ENCODE peak calls at places on chromosomes 4 and X, in eight cellular contexts. One of them, this sample, is unnamed.
A peak's percentile ranks its signal among the peaks of the same experiment; 100 is the strongest.

GRCh38 chr4:1171306-1172227 is 816 bp downstream of the SPON2 start:
- DNase-seq in activated T-helper 9 cell treated with anti-CD3 and anti-CD28 coated beads, Interleukin-2, amount 50 U/mL, for 16 hours: peak; percentile 35
- DNase-seq in tibial artery: peak; percentile 25
- DNase-seq in AG08396: peak; percentile 39
- DNase-seq in activated CD4-positive, alpha-beta T cell treated with anti-CD3 and anti-CD28 coated beads, Interleukin-2, amount 10 ng/mL, durations not matched to agents 7 days and 5 days: peak; percentile 54
- DNase-seq in fibroblast of lung: no peak
- DNase-seq in stimulated activated CD4-positive, alpha-beta T cell treated with anti-CD3 and anti-CD28 coated beads, TNF-alpha, amount 100 ng/mL, for 4 hours: peak; percentile 26
- DNase-seq in HEK293T: no peak
- DNase-seq in this sample: no peak

GRCh38 chrX:154751121-154751668 is 318 bp upstream of the GAB3 start:
- DNase-seq in activated T-helper 9 cell treated with anti-CD3 and anti-CD28 coated beads, Interleukin-2, amount 50 U/mL, for 16 hours: no peak
- DNase-seq in tibial artery: no peak
- DNase-seq in AG08396: no peak
- DNase-seq in activated CD4-positive, alpha-beta T cell treated with anti-CD3 and anti-CD28 coated beads, Interleukin-2, amount 10 ng/mL, durations not matched to agents 7 days and 5 days: no peak
- DNase-seq in fibroblast of lung: no peak
- DNase-seq in stimulated activated CD4-positive, alpha-beta T cell treated with anti-CD3 and anti-CD28 coated beads, TNF-alpha, amount 100 ng/mL, for 4 hours: no peak
- DNase-seq in HEK293T: no peak
- DNase-seq in this sample: no peak

GRCh38 chr4:128649575-128650205 is 159.8 kb upstream of the JADE1 start:
- DNase-seq in activated T-helper 9 cell treated with anti-CD3 and anti-CD28 coated beads, Interleukin-2, amount 50 U/mL, for 16 hours: no peak
- DNase-seq in tibial artery: no peak
- DNase-seq in AG08396: peak; percentile 67
- DNase-seq in activated CD4-positive, alpha-beta T cell treated with anti-CD3 and anti-CD28 coated beads, Interleukin-2, amount 10 ng/mL, durations not matched to agents 7 days and 5 days: no peak
- DNase-seq in fibroblast of lung: peak; percentile 75
- DNase-seq in stimulated activated CD4-positive, alpha-beta T cell treated with anti-CD3 and anti-CD28 coated beads, TNF-alpha, amount 100 ng/mL, for 4 hours: no peak
- DNase-seq in HEK293T: no peak
- DNase-seq in this sample: no peak

GRCh38 chrX:103536071-103536470 is 16.8 kb upstream of the RAB40A start:
- DNase-seq in activated T-helper 9 cell treated with anti-CD3 and anti-CD28 coated beads, Interleukin-2, amount 50 U/mL, for 16 hours: no peak
- DNase-seq in tibial artery: no peak
- DNase-seq in AG08396: no peak
- DNase-seq in activated CD4-positive, alpha-beta T cell treated with anti-CD3 and anti-CD28 coated beads, Interleukin-2, amount 10 ng/mL, durations not matched to agents 7 days and 5 days: no peak
- DNase-seq in fibroblast of lung: peak; percentile 16
- DNase-seq in stimulated activated CD4-positive, alpha-beta T cell treated with anti-CD3 and anti-CD28 coated beads, TNF-alpha, amount 100 ng/mL, for 4 hours: no peak
- DNase-seq in HEK293T: no peak
- DNase-seq in this sample: no peak

GRCh38 chr4:144599621-144600020 is 46.3 kb upstream of the HHIP start:
- DNase-seq in activated T-helper 9 cell treated with anti-CD3 and anti-CD28 coated beads, Interleukin-2, amount 50 U/mL, for 16 hours: no peak
- DNase-seq in tibial artery: no peak
- DNase-seq in AG08396: no peak
- DNase-seq in activated CD4-positive, alpha-beta T cell treated with anti-CD3 and anti-CD28 coated beads, Interleukin-2, amount 10 ng/mL, durations not matched to agents 7 days and 5 days: no peak
- DNase-seq in fibroblast of lung: peak; percentile 37
- DNase-seq in stimulated activated CD4-positive, alpha-beta T cell treated with anti-CD3 and anti-CD28 coated beads, TNF-alpha, amount 100 ng/mL, for 4 hours: no peak
- DNase-seq in HEK293T: no peak
- DNase-seq in this sample: no peak

GRCh38 chrX:155535866-155536265 is 76.9 kb downstream of the TMLHE start:
- DNase-seq in activated T-helper 9 cell treated with anti-CD3 and anti-CD28 coated beads, Interleukin-2, amount 50 U/mL, for 16 hours: no peak
- DNase-seq in tibial artery: no peak
- DNase-seq in AG08396: no peak
- DNase-seq in activated CD4-positive, alpha-beta T cell treated with anti-CD3 and anti-CD28 coated beads, Interleukin-2, amount 10 ng/mL, durations not matched to agents 7 days and 5 days: no peak
- DNase-seq in fibroblast of lung: peak; percentile 5
- DNase-seq in stimulated activated CD4-positive, alpha-beta T cell treated with anti-CD3 and anti-CD28 coated beads, TNF-alpha, amount 100 ng/mL, for 4 hours: no peak
- DNase-seq in HEK293T: no peak
- DNase-seq in this sample: no peak

GRCh38 chr4:164888096-164888495 is 11.1 kb downstream of the APELA start:
- DNase-seq in activated T-helper 9 cell treated with anti-CD3 and anti-CD28 coated beads, Interleukin-2, amount 50 U/mL, for 16 hours: no peak
- DNase-seq in tibial artery: no peak
- DNase-seq in AG08396: no peak
- DNase-seq in activated CD4-positive, alpha-beta T cell treated with anti-CD3 and anti-CD28 coated beads, Interleukin-2, amount 10 ng/mL, durations not matched to agents 7 days and 5 days: no peak
- DNase-seq in fibroblast of lung: no peak
- DNase-seq in stimulated activated CD4-positive, alpha-beta T cell treated with anti-CD3 and anti-CD28 coated beads, TNF-alpha, amount 100 ng/mL, for 4 hours: no peak
- DNase-seq in HEK293T: no peak
- DNase-seq in this sample: no peak

GRCh38 chrX:38312436-38312835 is 14.9 kb downstream of the RPGR start:
- DNase-seq in activated T-helper 9 cell treated with anti-CD3 and anti-CD28 coated beads, Interleukin-2, amount 50 U/mL, for 16 hours: no peak
- DNase-seq in tibial artery: no peak
- DNase-seq in AG08396: no peak
- DNase-seq in activated CD4-positive, alpha-beta T cell treated with anti-CD3 and anti-CD28 coated beads, Interleukin-2, amount 10 ng/mL, durations not matched to agents 7 days and 5 days: no peak
- DNase-seq in fibroblast of lung: peak; percentile 66
- DNase-seq in stimulated activated CD4-positive, alpha-beta T cell treated with anti-CD3 and anti-CD28 coated beads, TNF-alpha, amount 100 ng/mL, for 4 hours: no peak
- DNase-seq in HEK293T: no peak
- DNase-seq in this sample: peak; percentile 84

GRCh38 chr4:189278559-189279165 is 662.0 kb upstream of the FRG1 start:
- DNase-seq in activated T-helper 9 cell treated with anti-CD3 and anti-CD28 coated beads, Interleukin-2, amount 50 U/mL, for 16 hours: no peak
- DNase-seq in tibial artery: no peak
- DNase-seq in AG08396: no peak
- DNase-seq in activated CD4-positive, alpha-beta T cell treated with anti-CD3 and anti-CD28 coated beads, Interleukin-2, amount 10 ng/mL, durations not matched to agents 7 days and 5 days: no peak
- DNase-seq in fibroblast of lung: no peak
- DNase-seq in stimulated activated CD4-positive, alpha-beta T cell treated with anti-CD3 and anti-CD28 coated beads, TNF-alpha, amount 100 ng/mL, for 4 hours: no peak
- DNase-seq in HEK293T: no peak
- DNase-seq in this sample: peak; percentile 6

GRCh38 chrX:121221321-121221977 is 174.0 kb downstream of the GLUD2 start:
- DNase-seq in activated T-helper 9 cell treated with anti-CD3 and anti-CD28 coated beads, Interleukin-2, amount 50 U/mL, for 16 hours: no peak
- DNase-seq in tibial artery: no peak
- DNase-seq in AG08396: no peak
- DNase-seq in activated CD4-positive, alpha-beta T cell treated with anti-CD3 and anti-CD28 coated beads, Interleukin-2, amount 10 ng/mL, durations not matched to agents 7 days and 5 days: no peak
- DNase-seq in fibroblast of lung: no peak
- DNase-seq in stimulated activated CD4-positive, alpha-beta T cell treated with anti-CD3 and anti-CD28 coated beads, TNF-alpha, amount 100 ng/mL, for 4 hours: no peak
- DNase-seq in HEK293T: no peak
- DNase-seq in this sample: no peak

GRCh38 chrX:9473708-9474107 is 8.8 kb downstream of the TBL1X start:
- DNase-seq in activated T-helper 9 cell treated with anti-CD3 and anti-CD28 coated beads, Interleukin-2, amount 50 U/mL, for 16 hours: no peak
- DNase-seq in tibial artery: no peak
- DNase-seq in AG08396: no peak
- DNase-seq in activated CD4-positive, alpha-beta T cell treated with anti-CD3 and anti-CD28 coated beads, Interleukin-2, amount 10 ng/mL, durations not matched to agents 7 days and 5 days: no peak
- DNase-seq in fibroblast of lung: no peak
- DNase-seq in stimulated activated CD4-positive, alpha-beta T cell treated with anti-CD3 and anti-CD28 coated beads, TNF-alpha, amount 100 ng/mL, for 4 hours: no peak
- DNase-seq in HEK293T: no peak
- DNase-seq in this sample: no peak

GRCh38 chrX:13515181-13515930 is 54.0 kb upstream of the EGFL6 start:
- DNase-seq in activated T-helper 9 cell treated with anti-CD3 and anti-CD28 coated beads, Interleukin-2, amount 50 U/mL, for 16 hours: no peak
- DNase-seq in tibial artery: no peak
- DNase-seq in AG08396: no peak
- DNase-seq in activated CD4-positive, alpha-beta T cell treated with anti-CD3 and anti-CD28 coated beads, Interleukin-2, amount 10 ng/mL, durations not matched to agents 7 days and 5 days: no peak
- DNase-seq in fibroblast of lung: no peak
- DNase-seq in stimulated activated CD4-positive, alpha-beta T cell treated with anti-CD3 and anti-CD28 coated beads, TNF-alpha, amount 100 ng/mL, for 4 hours: no peak
- DNase-seq in HEK293T: no peak
- DNase-seq in this sample: peak; percentile 95

GRCh38 chr4:139501531-139502311 is 47.8 kb downstream of the RAB33B start:
- DNase-seq in activated T-helper 9 cell treated with anti-CD3 and anti-CD28 coated beads, Interleukin-2, amount 50 U/mL, for 16 hours: no peak
- DNase-seq in tibial artery: no peak
- DNase-seq in AG08396: no peak
- DNase-seq in activated CD4-positive, alpha-beta T cell treated with anti-CD3 and anti-CD28 coated beads, Interleukin-2, amount 10 ng/mL, durations not matched to agents 7 days and 5 days: no peak
- DNase-seq in fibroblast of lung: no peak
- DNase-seq in stimulated activated CD4-positive, alpha-beta T cell treated with anti-CD3 and anti-CD28 coated beads, TNF-alpha, amount 100 ng/mL, for 4 hours: no peak
- DNase-seq in HEK293T: no peak
- DNase-seq in this sample: no peak

GRCh38 chr4:77699731-77700210 is 94.2 kb downstream of the CXCL13 start:
- DNase-seq in activated T-helper 9 cell treated with anti-CD3 and anti-CD28 coated beads, Interleukin-2, amount 50 U/mL, for 16 hours: no peak
- DNase-seq in tibial artery: no peak
- DNase-seq in AG08396: peak; percentile 45
- DNase-seq in activated CD4-positive, alpha-beta T cell treated with anti-CD3 and anti-CD28 coated beads, Interleukin-2, amount 10 ng/mL, durations not matched to agents 7 days and 5 days: no peak
- DNase-seq in fibroblast of lung: peak; percentile 92
- DNase-seq in stimulated activated CD4-positive, alpha-beta T cell treated with anti-CD3 and anti-CD28 coated beads, TNF-alpha, amount 100 ng/mL, for 4 hours: no peak
- DNase-seq in HEK293T: peak; percentile 21
- DNase-seq in this sample: peak; percentile 1

GRCh38 chr4:82988323-82988832 is 22.2 kb downstream of the LIN54 start:
- DNase-seq in activated T-helper 9 cell treated with anti-CD3 and anti-CD28 coated beads, Interleukin-2, amount 50 U/mL, for 16 hours: no peak
- DNase-seq in tibial artery: no peak
- DNase-seq in AG08396: peak; percentile 46
- DNase-seq in activated CD4-positive, alpha-beta T cell treated with anti-CD3 and anti-CD28 coated beads, Interleukin-2, amount 10 ng/mL, durations not matched to agents 7 days and 5 days: no peak
- DNase-seq in fibroblast of lung: peak; percentile 83
- DNase-seq in stimulated activated CD4-positive, alpha-beta T cell treated with anti-CD3 and anti-CD28 coated beads, TNF-alpha, amount 100 ng/mL, for 4 hours: no peak
- DNase-seq in HEK293T: no peak
- DNase-seq in this sample: no peak

GRCh38 chr4:186486172-186486571 is 69.2 kb downstream of the MTNR1A start:
- DNase-seq in activated T-helper 9 cell treated with anti-CD3 and anti-CD28 coated beads, Interleukin-2, amount 50 U/mL, for 16 hours: no peak
- DNase-seq in tibial artery: no peak
- DNase-seq in AG08396: peak; percentile 18
- DNase-seq in activated CD4-positive, alpha-beta T cell treated with anti-CD3 and anti-CD28 coated beads, Interleukin-2, amount 10 ng/mL, durations not matched to agents 7 days and 5 days: no peak
- DNase-seq in fibroblast of lung: peak; percentile 56
- DNase-seq in stimulated activated CD4-positive, alpha-beta T cell treated with anti-CD3 and anti-CD28 coated beads, TNF-alpha, amount 100 ng/mL, for 4 hours: no peak
- DNase-seq in HEK293T: no peak
- DNase-seq in this sample: no peak

GRCh38 chrX:38232287-38232686 is 11.6 kb upstream of the SRPX start:
- DNase-seq in activated T-helper 9 cell treated with anti-CD3 and anti-CD28 coated beads, Interleukin-2, amount 50 U/mL, for 16 hours: no peak
- DNase-seq in tibial artery: no peak
- DNase-seq in AG08396: no peak
- DNase-seq in activated CD4-positive, alpha-beta T cell treated with anti-CD3 and anti-CD28 coated beads, Interleukin-2, amount 10 ng/mL, durations not matched to agents 7 days and 5 days: no peak
- DNase-seq in fibroblast of lung: peak; percentile 80
- DNase-seq in stimulated activated CD4-positive, alpha-beta T cell treated with anti-CD3 and anti-CD28 coated beads, TNF-alpha, amount 100 ng/mL, for 4 hours: no peak
- DNase-seq in HEK293T: no peak
- DNase-seq in this sample: no peak

GRCh38 chr4:188714488-188714887 is 575.2 kb downstream of the TRIML1 start:
- DNase-seq in activated T-helper 9 cell treated with anti-CD3 and anti-CD28 coated beads, Interleukin-2, amount 50 U/mL, for 16 hours: no peak
- DNase-seq in tibial artery: no peak
- DNase-seq in AG08396: no peak
- DNase-seq in activated CD4-positive, alpha-beta T cell treated with anti-CD3 and anti-CD28 coated beads, Interleukin-2, amount 10 ng/mL, durations not matched to agents 7 days and 5 days: no peak
- DNase-seq in fibroblast of lung: no peak
- DNase-seq in stimulated activated CD4-positive, alpha-beta T cell treated with anti-CD3 and anti-CD28 coated beads, TNF-alpha, amount 100 ng/mL, for 4 hours: no peak
- DNase-seq in HEK293T: no peak
- DNase-seq in this sample: no peak

GRCh38 chrX:46561931-46562721 is 11.4 kb upstream of the CHST7 start:
- DNase-seq in activated T-helper 9 cell treated with anti-CD3 and anti-CD28 coated beads, Interleukin-2, amount 50 U/mL, for 16 hours: no peak
- DNase-seq in tibial artery: no peak
- DNase-seq in AG08396: no peak
- DNase-seq in activated CD4-positive, alpha-beta T cell treated with anti-CD3 and anti-CD28 coated beads, Interleukin-2, amount 10 ng/mL, durations not matched to agents 7 days and 5 days: no peak
- DNase-seq in fibroblast of lung: peak; percentile 53
- DNase-seq in stimulated activated CD4-positive, alpha-beta T cell treated with anti-CD3 and anti-CD28 coated beads, TNF-alpha, amount 100 ng/mL, for 4 hours: no peak
- DNase-seq in HEK293T: no peak
- DNase-seq in this sample: no peak

GRCh38 chrX:19535481-19535880 is 20.2 kb upstream of the MAP3K15 start:
- DNase-seq in activated T-helper 9 cell treated with anti-CD3 and anti-CD28 coated beads, Interleukin-2, amount 50 U/mL, for 16 hours: no peak
- DNase-seq in tibial artery: no peak
- DNase-seq in AG08396: peak; percentile 52
- DNase-seq in activated CD4-positive, alpha-beta T cell treated with anti-CD3 and anti-CD28 coated beads, Interleukin-2, amount 10 ng/mL, durations not matched to agents 7 days and 5 days: no peak
- DNase-seq in fibroblast of lung: no peak
- DNase-seq in stimulated activated CD4-positive, alpha-beta T cell treated with anti-CD3 and anti-CD28 coated beads, TNF-alpha, amount 100 ng/mL, for 4 hours: no peak
- DNase-seq in HEK293T: peak; percentile 39
- DNase-seq in this sample: peak; percentile 51

GRCh38 chr4:86141166-86141565 is 218.7 kb downstream of the MAPK10 start:
- DNase-seq in activated T-helper 9 cell treated with anti-CD3 and anti-CD28 coated beads, Interleukin-2, amount 50 U/mL, for 16 hours: no peak
- DNase-seq in tibial artery: no peak
- DNase-seq in AG08396: no peak
- DNase-seq in activated CD4-positive, alpha-beta T cell treated with anti-CD3 and anti-CD28 coated beads, Interleukin-2, amount 10 ng/mL, durations not matched to agents 7 days and 5 days: no peak
- DNase-seq in fibroblast of lung: no peak
- DNase-seq in stimulated activated CD4-positive, alpha-beta T cell treated with anti-CD3 and anti-CD28 coated beads, TNF-alpha, amount 100 ng/mL, for 4 hours: no peak
- DNase-seq in HEK293T: no peak
- DNase-seq in this sample: no peak

GRCh38 chr4:153489856-153490558 is 23.8 kb downstream of the TMEM131L start:
- DNase-seq in activated T-helper 9 cell treated with anti-CD3 and anti-CD28 coated beads, Interleukin-2, amount 50 U/mL, for 16 hours: no peak
- DNase-seq in tibial artery: no peak
- DNase-seq in AG08396: no peak
- DNase-seq in activated CD4-positive, alpha-beta T cell treated with anti-CD3 and anti-CD28 coated beads, Interleukin-2, amount 10 ng/mL, durations not matched to agents 7 days and 5 days: no peak
- DNase-seq in fibroblast of lung: peak; percentile 44
- DNase-seq in stimulated activated CD4-positive, alpha-beta T cell treated with anti-CD3 and anti-CD28 coated beads, TNF-alpha, amount 100 ng/mL, for 4 hours: no peak
- DNase-seq in HEK293T: no peak
- DNase-seq in this sample: no peak

GRCh38 chr4:48139688-48140087 is 5.6 kb upstream of the TXK start:
- DNase-seq in activated T-helper 9 cell treated with anti-CD3 and anti-CD28 coated beads, Interleukin-2, amount 50 U/mL, for 16 hours: no peak
- DNase-seq in tibial artery: no peak
- DNase-seq in AG08396: peak; percentile 24
- DNase-seq in activated CD4-positive, alpha-beta T cell treated with anti-CD3 and anti-CD28 coated beads, Interleukin-2, amount 10 ng/mL, durations not matched to agents 7 days and 5 days: no peak
- DNase-seq in fibroblast of lung: no peak
- DNase-seq in stimulated activated CD4-positive, alpha-beta T cell treated with anti-CD3 and anti-CD28 coated beads, TNF-alpha, amount 100 ng/mL, for 4 hours: peak; percentile 20
- DNase-seq in HEK293T: no peak
- DNase-seq in this sample: no peak

GRCh38 chr4:124566030-124566429 is 146.5 kb downstream of the ANKRD50 start:
- DNase-seq in activated T-helper 9 cell treated with anti-CD3 and anti-CD28 coated beads, Interleukin-2, amount 50 U/mL, for 16 hours: no peak
- DNase-seq in tibial artery: no peak
- DNase-seq in AG08396: no peak
- DNase-seq in activated CD4-positive, alpha-beta T cell treated with anti-CD3 and anti-CD28 coated beads, Interleukin-2, amount 10 ng/mL, durations not matched to agents 7 days and 5 days: no peak
- DNase-seq in fibroblast of lung: no peak
- DNase-seq in stimulated activated CD4-positive, alpha-beta T cell treated with anti-CD3 and anti-CD28 coated beads, TNF-alpha, amount 100 ng/mL, for 4 hours: no peak
- DNase-seq in HEK293T: no peak
- DNase-seq in this sample: no peak

GRCh38 chr4:173420324-173420752 is 21.4 kb upstream of the SCRG1 start:
- DNase-seq in activated T-helper 9 cell treated with anti-CD3 and anti-CD28 coated beads, Interleukin-2, amount 50 U/mL, for 16 hours: no peak
- DNase-seq in tibial artery: no peak
- DNase-seq in AG08396: peak; percentile 22
- DNase-seq in activated CD4-positive, alpha-beta T cell treated with anti-CD3 and anti-CD28 coated beads, Interleukin-2, amount 10 ng/mL, durations not matched to agents 7 days and 5 days: no peak
- DNase-seq in fibroblast of lung: peak; percentile 23
- DNase-seq in stimulated activated CD4-positive, alpha-beta T cell treated with anti-CD3 and anti-CD28 coated beads, TNF-alpha, amount 100 ng/mL, for 4 hours: no peak
- DNase-seq in HEK293T: peak; percentile 30
- DNase-seq in this sample: peak; percentile 61

GRCh38 chr4:26023191-26023972 is 109.4 kb downstream of the SMIM20 start:
- DNase-seq in activated T-helper 9 cell treated with anti-CD3 and anti-CD28 coated beads, Interleukin-2, amount 50 U/mL, for 16 hours: no peak
- DNase-seq in tibial artery: no peak
- DNase-seq in AG08396: no peak
- DNase-seq in activated CD4-positive, alpha-beta T cell treated with anti-CD3 and anti-CD28 coated beads, Interleukin-2, amount 10 ng/mL, durations not matched to agents 7 days and 5 days: no peak
- DNase-seq in fibroblast of lung: peak; percentile 48
- DNase-seq in stimulated activated CD4-positive, alpha-beta T cell treated with anti-CD3 and anti-CD28 coated beads, TNF-alpha, amount 100 ng/mL, for 4 hours: no peak
- DNase-seq in HEK293T: no peak
- DNase-seq in this sample: no peak

GRCh38 chr4:145709843-145710242 is 29.9 kb downstream of the C4orf51 start:
- DNase-seq in activated T-helper 9 cell treated with anti-CD3 and anti-CD28 coated beads, Interleukin-2, amount 50 U/mL, for 16 hours: no peak
- DNase-seq in tibial artery: no peak
- DNase-seq in AG08396: peak; percentile 78
- DNase-seq in activated CD4-positive, alpha-beta T cell treated with anti-CD3 and anti-CD28 coated beads, Interleukin-2, amount 10 ng/mL, durations not matched to agents 7 days and 5 days: no peak
- DNase-seq in fibroblast of lung: peak; percentile 97
- DNase-seq in stimulated activated CD4-positive, alpha-beta T cell treated with anti-CD3 and anti-CD28 coated beads, TNF-alpha, amount 100 ng/mL, for 4 hours: no peak
- DNase-seq in HEK293T: no peak
- DNase-seq in this sample: no peak

GRCh38 chr4:86959588-86960500 is 25.0 kb downstream of the AFF1 start:
- DNase-seq in activated T-helper 9 cell treated with anti-CD3 and anti-CD28 coated beads, Interleukin-2, amount 50 U/mL, for 16 hours: no peak
- DNase-seq in tibial artery: no peak
- DNase-seq in AG08396: no peak
- DNase-seq in activated CD4-positive, alpha-beta T cell treated with anti-CD3 and anti-CD28 coated beads, Interleukin-2, amount 10 ng/mL, durations not matched to agents 7 days and 5 days: no peak
- DNase-seq in fibroblast of lung: no peak
- DNase-seq in stimulated activated CD4-positive, alpha-beta T cell treated with anti-CD3 and anti-CD28 coated beads, TNF-alpha, amount 100 ng/mL, for 4 hours: no peak
- DNase-seq in HEK293T: no peak
- DNase-seq in this sample: peak; percentile 25

GRCh38 chrX:130170752-130171445 is 863 bp upstream of the RAB33A start:
- DNase-seq in activated T-helper 9 cell treated with anti-CD3 and anti-CD28 coated beads, Interleukin-2, amount 50 U/mL, for 16 hours: peak; percentile 33
- DNase-seq in tibial artery: no peak
- DNase-seq in AG08396: peak; percentile 48
- DNase-seq in activated CD4-positive, alpha-beta T cell treated with anti-CD3 and anti-CD28 coated beads, Interleukin-2, amount 10 ng/mL, durations not matched to agents 7 days and 5 days: peak; percentile 69
- DNase-seq in fibroblast of lung: peak; percentile 8
- DNase-seq in stimulated activated CD4-positive, alpha-beta T cell treated with anti-CD3 and anti-CD28 coated beads, TNF-alpha, amount 100 ng/mL, for 4 hours: peak; percentile 34
- DNase-seq in HEK293T: no peak
- DNase-seq in this sample: peak; percentile 85

GRCh38 chr4:185108185-185108584 is 34.9 kb upstream of the SLC25A4 start:
- DNase-seq in activated T-helper 9 cell treated with anti-CD3 and anti-CD28 coated beads, Interleukin-2, amount 50 U/mL, for 16 hours: no peak
- DNase-seq in tibial artery: no peak
- DNase-seq in AG08396: no peak
- DNase-seq in activated CD4-positive, alpha-beta T cell treated with anti-CD3 and anti-CD28 coated beads, Interleukin-2, amount 10 ng/mL, durations not matched to agents 7 days and 5 days: no peak
- DNase-seq in fibroblast of lung: no peak
- DNase-seq in stimulated activated CD4-positive, alpha-beta T cell treated with anti-CD3 and anti-CD28 coated beads, TNF-alpha, amount 100 ng/mL, for 4 hours: no peak
- DNase-seq in HEK293T: no peak
- DNase-seq in this sample: no peak

GRCh38 chrX:144896323-144896722 is 351.0 kb upstream of the SPANXN1 start:
- DNase-seq in activated T-helper 9 cell treated with anti-CD3 and anti-CD28 coated beads, Interleukin-2, amount 50 U/mL, for 16 hours: no peak
- DNase-seq in tibial artery: no peak
- DNase-seq in AG08396: no peak
- DNase-seq in activated CD4-positive, alpha-beta T cell treated with anti-CD3 and anti-CD28 coated beads, Interleukin-2, amount 10 ng/mL, durations not matched to agents 7 days and 5 days: no peak
- DNase-seq in fibroblast of lung: no peak
- DNase-seq in stimulated activated CD4-positive, alpha-beta T cell treated with anti-CD3 and anti-CD28 coated beads, TNF-alpha, amount 100 ng/mL, for 4 hours: no peak
- DNase-seq in HEK293T: no peak
- DNase-seq in this sample: peak; percentile 1

GRCh38 chr4:148229798-148230197 is 212.4 kb downstream of the NR3C2 start:
- DNase-seq in activated T-helper 9 cell treated with anti-CD3 and anti-CD28 coated beads, Interleukin-2, amount 50 U/mL, for 16 hours: no peak
- DNase-seq in tibial artery: no peak
- DNase-seq in AG08396: no peak
- DNase-seq in activated CD4-positive, alpha-beta T cell treated with anti-CD3 and anti-CD28 coated beads, Interleukin-2, amount 10 ng/mL, durations not matched to agents 7 days and 5 days: no peak
- DNase-seq in fibroblast of lung: no peak
- DNase-seq in stimulated activated CD4-positive, alpha-beta T cell treated with anti-CD3 and anti-CD28 coated beads, TNF-alpha, amount 100 ng/mL, for 4 hours: no peak
- DNase-seq in HEK293T: no peak
- DNase-seq in this sample: no peak

GRCh38 chr4:128571747-128572146 is 237.8 kb upstream of the JADE1 start:
- DNase-seq in activated T-helper 9 cell treated with anti-CD3 and anti-CD28 coated beads, Interleukin-2, amount 50 U/mL, for 16 hours: no peak
- DNase-seq in tibial artery: peak; percentile 75
- DNase-seq in AG08396: peak; percentile 66
- DNase-seq in activated CD4-positive, alpha-beta T cell treated with anti-CD3 and anti-CD28 coated beads, Interleukin-2, amount 10 ng/mL, durations not matched to agents 7 days and 5 days: no peak
- DNase-seq in fibroblast of lung: peak; percentile 98
- DNase-seq in stimulated activated CD4-positive, alpha-beta T cell treated with anti-CD3 and anti-CD28 coated beads, TNF-alpha, amount 100 ng/mL, for 4 hours: no peak
- DNase-seq in HEK293T: no peak
- DNase-seq in this sample: no peak

GRCh38 chrX:40663880-40664630 is 16.7 kb upstream of the CXorf38 start:
- DNase-seq in activated T-helper 9 cell treated with anti-CD3 and anti-CD28 coated beads, Interleukin-2, amount 50 U/mL, for 16 hours: no peak
- DNase-seq in tibial artery: no peak
- DNase-seq in AG08396: peak; percentile 21
- DNase-seq in activated CD4-positive, alpha-beta T cell treated with anti-CD3 and anti-CD28 coated beads, Interleukin-2, amount 10 ng/mL, durations not matched to agents 7 days and 5 days: no peak
- DNase-seq in fibroblast of lung: peak; percentile 18
- DNase-seq in stimulated activated CD4-positive, alpha-beta T cell treated with anti-CD3 and anti-CD28 coated beads, TNF-alpha, amount 100 ng/mL, for 4 hours: no peak
- DNase-seq in HEK293T: peak; percentile 20
- DNase-seq in this sample: no peak